ENCODE peak calls at places on chromosomes 1 and 21, in eight cellular contexts. W, S, P, E, C, B, U and N are unnamed samples.
A peak's percentile ranks its signal among the peaks of the same experiment; 100 is the strongest.

GRCh38 chr1:165384016-165384415 is 27.5 kb upstream of the LMX1A start:
- DNase-seq in W (no peak), S (no peak), P (no peak), E (no peak), C (no peak), B (no peak), U (no peak), N (no peak)

GRCh38 chr1:109794319-109795132 is 30.8 kb upstream of the EPS8L3 start:
- DNase-seq in W (no peak), S (no peak), P (no peak), E (no peak), C (peak; percentile 66), B (no peak), U (peak; percentile 46), N (no peak)

GRCh38 chr1:186681806-186682205 is 1.6 kb upstream of the PTGS2 start:
- DNase-seq in W (peak; percentile 18), S (no peak), P (no peak), E (no peak), C (no peak), B (peak; percentile 60), U (no peak), N (no peak)

GRCh38 chr1:219834247-219834917 is 94.0 kb downstream of the SLC30A10 start:
- DNase-seq in W (no peak), S (no peak), P (no peak), E (no peak), C (no peak), B (no peak), U (no peak), N (no peak)

GRCh38 chr1:93662481-93663190 is 19.0 kb downstream of the BCAR3 start:
- DNase-seq in W (peak; percentile 71), S (no peak), P (no peak), E (no peak), C (peak; percentile 69), B (peak; percentile 56), U (no peak), N (no peak)

GRCh38 chr1:87403047-87403820 is 74.6 kb downstream of the LMO4 start:
- DNase-seq in W (no peak), S (no peak), P (no peak), E (no peak), C (no peak), B (peak; percentile 3), U (no peak), N (no peak)

GRCh38 chr1:32404956-32405355 is 10.7 kb upstream of the BSDC1 start:
- DNase-seq in W (peak; percentile 12), S (no peak), P (no peak), E (no peak), C (no peak), B (peak; percentile 81), U (no peak), N (no peak)

GRCh38 chr1:241695454-241696171 is 43.5 kb downstream of the WDR64 start:
- DNase-seq in W (peak; percentile 60), S (no peak), P (no peak), E (no peak), C (no peak), B (no peak), U (no peak), N (no peak)

GRCh38 chr21:18603246-18603645 is 199.7 kb upstream of the TMPRSS15 start:
- DNase-seq in W (no peak), S (no peak), P (no peak), E (no peak), C (no peak), B (no peak), U (no peak), N (no peak)

GRCh38 chr1:18597159-18598042 is 33.2 kb upstream of the PAX7 start:
- DNase-seq in W (peak; percentile 35), S (peak; percentile 40), P (no peak), E (peak; percentile 51), C (peak; percentile 10), B (peak; percentile 29), U (peak; percentile 71), N (peak; percentile 41)

GRCh38 chr1:110890474-110891196 is 17.7 kb downstream of the CD53 start:
- DNase-seq in W (no peak), S (no peak), P (no peak), E (no peak), C (no peak), B (no peak), U (no peak), N (no peak)

GRCh38 chr1:29548091-29548490 is 311.8 kb downstream of the PTPRU start:
- DNase-seq in W (no peak), S (no peak), P (no peak), E (no peak), C (no peak), B (no peak), U (no peak), N (no peak)

GRCh38 chr1:48061162-48062136 is 64.3 kb upstream of the TRABD2B start:
- DNase-seq in W (peak; percentile 31), S (peak; percentile 12), P (peak; percentile 45), E (no peak), C (peak; percentile 60), B (peak; percentile 38), U (no peak), N (no peak)

GRCh38 chr1:163055005-163055404 is 14.2 kb upstream of the RGS4 start:
- DNase-seq in W (no peak), S (no peak), P (no peak), E (no peak), C (no peak), B (no peak), U (no peak), N (no peak)

GRCh38 chr1:9659328-9659727 is 7.8 kb downstream of the PIK3CD start:
- DNase-seq in W (peak; percentile 93), S (no peak), P (no peak), E (no peak), C (no peak), B (peak; percentile 84), U (no peak), N (no peak)

GRCh38 chr1:212918751-212919150 is 31.6 kb upstream of the VASH2 start:
- DNase-seq in W (no peak), S (no peak), P (no peak), E (no peak), C (no peak), B (no peak), U (no peak), N (no peak)

GRCh38 chr21:33368576-33368975 is 34.6 kb upstream of the IFNGR2 start:
- DNase-seq in W (no peak), S (no peak), P (no peak), E (no peak), C (no peak), B (no peak), U (no peak), N (no peak)

GRCh38 chr21:26925636-26926035 is 41.3 kb downstream of the ADAMTS5 start:
- DNase-seq in W (no peak), S (no peak), P (no peak), E (no peak), C (no peak), B (no peak), U (no peak), N (no peak)

GRCh38 chr1:117828206-117828605 is 101.2 kb downstream of the GDAP2 start:
- DNase-seq in W (peak; percentile 83), S (no peak), P (no peak), E (no peak), C (no peak), B (peak; percentile 87), U (peak; percentile 69), N (no peak)